ENCODE peak calls at places on chromosomes 3 and 15, in four cellular contexts. S, P, G and Y are unnamed samples.

GRCh38 chr15:88888719-88889118 is 6.6 kb downstream of the HAPLN3 start:
- DNase-seq in S (no peak), P (no peak), G (no peak), Y (no peak)

GRCh38 chr3:120648290-120648689 is 33.7 kb downstream of the HGD start:
- DNase-seq in G (no peak), S (no peak), P (no peak), Y (no peak)

GRCh38 chr3:48679416-48680380 is 6.0 kb downstream of the NCKIPSD start:
- DNase-seq in P (no peak), S (no peak), G (no peak), Y (no peak)

GRCh38 chr15:91561371-91562100 is 292.0 kb upstream of the SLCO3A1 start:
- DNase-seq in G (peak; percentile 76), P (no peak), S (no peak), Y (no peak)

GRCh38 chr15:51130344-51130743 is 35.6 kb upstream of the TNFAIP8L3 start:
- DNase-seq in P (no peak), G (no peak), S (no peak), Y (peak; percentile 63)

GRCh38 chr15:25090073-25090733 is 135.4 kb downstream of the SNRPN start:
- DNase-seq in G (no peak), S (no peak), P (no peak), Y (no peak)

GRCh38 chr3:103794656-103795055 is 1359.8 kb downstream of the ZPLD1 start:
- DNase-seq in S (no peak), P (no peak), G (no peak), Y (peak; percentile 67)

GRCh38 chr3:196632033-196632751 is 7.3 kb upstream of the NRROS start:
- DNase-seq in S (peak; percentile 80), P (no peak), G (no peak), Y (peak; percentile 97)

GRCh38 chr3:129481783-129482332 is 41.8 kb downstream of the IFT122 start:
- DNase-seq in G (no peak), S (peak; percentile 26), P (no peak), Y (no peak)

GRCh38 chr3:122025296-122025695 is 3.2 kb upstream of the ILDR1 start:
- DNase-seq in P (no peak), S (no peak), G (no peak), Y (no peak)

GRCh38 chr3:41717591-41718093 is 244.3 kb downstream of the ULK4 start:
- DNase-seq in S (no peak), P (no peak), G (no peak), Y (no peak)

GRCh38 chr3:44805960-44806359 is 44.4 kb downstream of the KIF15 start:
- DNase-seq in P (no peak), S (no peak), G (no peak), Y (no peak)

GRCh38 chr3:184740509-184741258 is 28.8 kb upstream of the MAGEF1 start:
- DNase-seq in P (no peak), G (no peak), S (no peak), Y (peak; percentile 61)

GRCh38 chr15:29988689-29989088 is 94.1 kb upstream of the GOLGA8J start:
- DNase-seq in G (no peak), S (no peak), P (no peak), Y (no peak)